ENCODE peak calls at places on chromosomes 16 and 17, in six cellular contexts. One of them, this sample, is unnamed.

GRCh38 chr16:57145964-57146647 is 39.7 kb downstream of the PSME3IP1 start:
- DNase-seq in activated CD4-positive, alpha-beta T cell treated with anti-CD3 and anti-CD28 coated beads for 1 hour: no peak
- DNase-seq in AG20443: no peak
- DNase-seq in Calu3: no peak
- DNase-seq in activated gamma-delta T cell treated with Interleukin-2 at 50 U/mL for 16 hours: no peak
- DNase-seq in T-helper 9 cell: no peak
- DNase-seq in this sample: no peak

GRCh38 chr16:66927012-66927436 is 1.7 kb upstream of the RRAD start:
- DNase-seq in activated CD4-positive, alpha-beta T cell treated with anti-CD3 and anti-CD28 coated beads for 1 hour: no peak
- DNase-seq in AG20443: peak; percentile 92
- DNase-seq in Calu3: peak; percentile 78
- DNase-seq in activated gamma-delta T cell treated with Interleukin-2 at 50 U/mL for 16 hours: no peak
- DNase-seq in T-helper 9 cell: no peak
- DNase-seq in this sample: no peak

GRCh38 chr17:55641559-55642160 is 81.0 kb downstream of the TMEM100 start:
- DNase-seq in activated CD4-positive, alpha-beta T cell treated with anti-CD3 and anti-CD28 coated beads for 1 hour: no peak
- DNase-seq in AG20443: peak; percentile 56
- DNase-seq in Calu3: peak; percentile 44
- DNase-seq in activated gamma-delta T cell treated with Interleukin-2 at 50 U/mL for 16 hours: no peak
- DNase-seq in T-helper 9 cell: no peak
- DNase-seq in this sample: no peak

GRCh38 chr16:81616321-81617020 is 162.6 kb upstream of the PLCG2 start:
- DNase-seq in activated CD4-positive, alpha-beta T cell treated with anti-CD3 and anti-CD28 coated beads for 1 hour: peak; percentile 50
- DNase-seq in AG20443: peak; percentile 88
- DNase-seq in Calu3: peak; percentile 25
- DNase-seq in activated gamma-delta T cell treated with Interleukin-2 at 50 U/mL for 16 hours: peak; percentile 77
- DNase-seq in T-helper 9 cell: peak; percentile 60
- DNase-seq in this sample: peak; percentile 87

GRCh38 chr17:64480951-64481350 is 15.9 kb downstream of the POLG2 start:
- DNase-seq in activated CD4-positive, alpha-beta T cell treated with anti-CD3 and anti-CD28 coated beads for 1 hour: no peak
- DNase-seq in AG20443: no peak
- DNase-seq in Calu3: no peak
- DNase-seq in activated gamma-delta T cell treated with Interleukin-2 at 50 U/mL for 16 hours: no peak
- DNase-seq in T-helper 9 cell: no peak
- DNase-seq in this sample: no peak

GRCh38 chr17:32528825-32529224 is 42.0 kb downstream of the CDK5R1 start:
- DNase-seq in activated CD4-positive, alpha-beta T cell treated with anti-CD3 and anti-CD28 coated beads for 1 hour: no peak
- DNase-seq in AG20443: no peak
- DNase-seq in Calu3: no peak
- DNase-seq in activated gamma-delta T cell treated with Interleukin-2 at 50 U/mL for 16 hours: no peak
- DNase-seq in T-helper 9 cell: no peak
- DNase-seq in this sample: peak; percentile 67

GRCh38 chr17:4119299-4119698 is 23.5 kb downstream of the ZZEF1 start:
- DNase-seq in activated CD4-positive, alpha-beta T cell treated with anti-CD3 and anti-CD28 coated beads for 1 hour: no peak
- DNase-seq in AG20443: no peak
- DNase-seq in Calu3: no peak
- DNase-seq in activated gamma-delta T cell treated with Interleukin-2 at 50 U/mL for 16 hours: no peak
- DNase-seq in T-helper 9 cell: no peak
- DNase-seq in this sample: no peak

GRCh38 chr16:8552487-8553221 is 37.7 kb downstream of the TMEM114 start:
- DNase-seq in activated CD4-positive, alpha-beta T cell treated with anti-CD3 and anti-CD28 coated beads for 1 hour: no peak
- DNase-seq in AG20443: no peak
- DNase-seq in Calu3: no peak
- DNase-seq in activated gamma-delta T cell treated with Interleukin-2 at 50 U/mL for 16 hours: no peak
- DNase-seq in T-helper 9 cell: no peak
- DNase-seq in this sample: no peak

GRCh38 chr17:57935833-57936807 is 19.1 kb downstream of the CUEDC1 start:
- DNase-seq in activated CD4-positive, alpha-beta T cell treated with anti-CD3 and anti-CD28 coated beads for 1 hour: no peak
- DNase-seq in AG20443: peak; percentile 86
- DNase-seq in Calu3: peak; percentile 55
- DNase-seq in activated gamma-delta T cell treated with Interleukin-2 at 50 U/mL for 16 hours: no peak
- DNase-seq in T-helper 9 cell: no peak
- DNase-seq in this sample: no peak

GRCh38 chr16:89322381-89323119 is 105.0 kb downstream of the ZNF778 start:
- DNase-seq in activated CD4-positive, alpha-beta T cell treated with anti-CD3 and anti-CD28 coated beads for 1 hour: no peak
- DNase-seq in AG20443: peak; percentile 64
- DNase-seq in Calu3: no peak
- DNase-seq in activated gamma-delta T cell treated with Interleukin-2 at 50 U/mL for 16 hours: no peak
- DNase-seq in T-helper 9 cell: no peak
- DNase-seq in this sample: no peak

GRCh38 chr17:58242171-58242784 is 3.9 kb downstream of the LPO start:
- DNase-seq in activated CD4-positive, alpha-beta T cell treated with anti-CD3 and anti-CD28 coated beads for 1 hour: no peak
- DNase-seq in AG20443: no peak
- DNase-seq in Calu3: no peak
- DNase-seq in activated gamma-delta T cell treated with Interleukin-2 at 50 U/mL for 16 hours: no peak
- DNase-seq in T-helper 9 cell: no peak
- DNase-seq in this sample: no peak

GRCh38 chr16:54712866-54713265 is 217.8 kb upstream of the IRX5 start:
- DNase-seq in activated CD4-positive, alpha-beta T cell treated with anti-CD3 and anti-CD28 coated beads for 1 hour: no peak
- DNase-seq in AG20443: no peak
- DNase-seq in Calu3: no peak
- DNase-seq in activated gamma-delta T cell treated with Interleukin-2 at 50 U/mL for 16 hours: no peak
- DNase-seq in T-helper 9 cell: no peak
- DNase-seq in this sample: no peak

GRCh38 chr17:6069611-6070279 is 434 bp upstream of the WSCD1 start:
- DNase-seq in activated CD4-positive, alpha-beta T cell treated with anti-CD3 and anti-CD28 coated beads for 1 hour: no peak
- DNase-seq in AG20443: no peak
- DNase-seq in Calu3: no peak
- DNase-seq in activated gamma-delta T cell treated with Interleukin-2 at 50 U/mL for 16 hours: no peak
- DNase-seq in T-helper 9 cell: no peak
- DNase-seq in this sample: peak; percentile 2

GRCh38 chr16:649646-650045 is 481 bp downstream of the WDR90 start:
- DNase-seq in activated CD4-positive, alpha-beta T cell treated with anti-CD3 and anti-CD28 coated beads for 1 hour: no peak
- DNase-seq in AG20443: peak; percentile 28
- DNase-seq in Calu3: no peak
- DNase-seq in activated gamma-delta T cell treated with Interleukin-2 at 50 U/mL for 16 hours: no peak
- DNase-seq in T-helper 9 cell: no peak
- DNase-seq in this sample: no peak

GRCh38 chr16:878071-878784 is 77.7 kb upstream of the GNG13 start:
- DNase-seq in activated CD4-positive, alpha-beta T cell treated with anti-CD3 and anti-CD28 coated beads for 1 hour: no peak
- DNase-seq in AG20443: no peak
- DNase-seq in Calu3: no peak
- DNase-seq in activated gamma-delta T cell treated with Interleukin-2 at 50 U/mL for 16 hours: no peak
- DNase-seq in T-helper 9 cell: no peak
- DNase-seq in this sample: peak; percentile 4

GRCh38 chr16:3266873-3267537 is 10.6 kb upstream of the MEFV start:
- DNase-seq in activated CD4-positive, alpha-beta T cell treated with anti-CD3 and anti-CD28 coated beads for 1 hour: no peak
- DNase-seq in AG20443: peak; percentile 66
- DNase-seq in Calu3: peak; percentile 16
- DNase-seq in activated gamma-delta T cell treated with Interleukin-2 at 50 U/mL for 16 hours: no peak
- DNase-seq in T-helper 9 cell: no peak
- DNase-seq in this sample: no peak

GRCh38 chr17:72388765-72389473 is 268.1 kb downstream of the SOX9 start:
- DNase-seq in activated CD4-positive, alpha-beta T cell treated with anti-CD3 and anti-CD28 coated beads for 1 hour: no peak
- DNase-seq in AG20443: no peak
- DNase-seq in Calu3: peak; percentile 64
- DNase-seq in activated gamma-delta T cell treated with Interleukin-2 at 50 U/mL for 16 hours: no peak
- DNase-seq in T-helper 9 cell: no peak
- DNase-seq in this sample: no peak

GRCh38 chr16:122342-122741 is 16.1 kb downstream of the NPRL3 start:
- DNase-seq in activated CD4-positive, alpha-beta T cell treated with anti-CD3 and anti-CD28 coated beads for 1 hour: no peak
- DNase-seq in AG20443: no peak
- DNase-seq in Calu3: no peak
- DNase-seq in activated gamma-delta T cell treated with Interleukin-2 at 50 U/mL for 16 hours: no peak
- DNase-seq in T-helper 9 cell: no peak
- DNase-seq in this sample: no peak